ENCODE peak calls at places on chromosomes 2 and 18, in ten cellular contexts. One of them, this sample, is unnamed.

GRCh38 chr18:58125183-58125582 is 81.2 kb downstream of the NEDD4L start:
- DNase-seq in lung: no peak
- DNase-seq in SJSA1: no peak
- DNase-seq in CD8-positive, alpha-beta T cell: no peak
- DNase-seq in astrocyte: no peak
- DNase-seq in spleen: no peak
- DNase-seq in psoas muscle: no peak
- DNase-seq in IMR-90: no peak
- DNase-seq in heart right ventricle: no peak
- DNase-seq in CD8-positive, alpha-beta memory T cell: no peak
- DNase-seq in this sample: no peak

GRCh38 chr2:42921162-42921550 is 128.8 kb upstream of the HAAO start:
- DNase-seq in lung: no peak
- DNase-seq in SJSA1: no peak
- DNase-seq in CD8-positive, alpha-beta T cell: no peak
- DNase-seq in astrocyte: no peak
- DNase-seq in spleen: no peak
- DNase-seq in psoas muscle: no peak
- DNase-seq in IMR-90: no peak
- DNase-seq in heart right ventricle: no peak
- DNase-seq in CD8-positive, alpha-beta memory T cell: no peak
- DNase-seq in this sample: peak; percentile 45

GRCh38 chr2:62305421-62306176 is 109.7 kb downstream of the B3GNT2 start:
- DNase-seq in lung: no peak
- DNase-seq in SJSA1: no peak
- DNase-seq in CD8-positive, alpha-beta T cell: no peak
- DNase-seq in astrocyte: no peak
- DNase-seq in spleen: no peak
- DNase-seq in psoas muscle: no peak
- DNase-seq in IMR-90: no peak
- DNase-seq in heart right ventricle: no peak
- DNase-seq in CD8-positive, alpha-beta memory T cell: peak; percentile 77
- DNase-seq in this sample: no peak

GRCh38 chr2:47530105-47530504 is 127.1 kb downstream of the MSH2 start:
- DNase-seq in lung: no peak
- DNase-seq in SJSA1: no peak
- DNase-seq in CD8-positive, alpha-beta T cell: no peak
- DNase-seq in astrocyte: no peak
- DNase-seq in spleen: no peak
- DNase-seq in psoas muscle: no peak
- DNase-seq in IMR-90: no peak
- DNase-seq in heart right ventricle: peak; percentile 23
- DNase-seq in CD8-positive, alpha-beta memory T cell: no peak
- DNase-seq in this sample: no peak

GRCh38 chr18:44178476-44178875 is 502.2 kb upstream of the SETBP1 start:
- DNase-seq in lung: no peak
- DNase-seq in SJSA1: no peak
- DNase-seq in CD8-positive, alpha-beta T cell: no peak
- DNase-seq in astrocyte: no peak
- DNase-seq in spleen: no peak
- DNase-seq in psoas muscle: no peak
- DNase-seq in IMR-90: no peak
- DNase-seq in heart right ventricle: no peak
- DNase-seq in CD8-positive, alpha-beta memory T cell: no peak
- DNase-seq in this sample: peak; percentile 17

GRCh38 chr2:65393743-65394422 is 38.5 kb downstream of the SPRED2 start:
- DNase-seq in lung: no peak
- DNase-seq in SJSA1: no peak
- DNase-seq in CD8-positive, alpha-beta T cell: no peak
- DNase-seq in astrocyte: no peak
- DNase-seq in spleen: no peak
- DNase-seq in psoas muscle: no peak
- DNase-seq in IMR-90: no peak
- DNase-seq in heart right ventricle: no peak
- DNase-seq in CD8-positive, alpha-beta memory T cell: no peak
- DNase-seq in this sample: no peak

GRCh38 chr2:74292752-74293151 is 50.5 kb downstream of the SLC4A5 start:
- DNase-seq in lung: no peak
- DNase-seq in SJSA1: no peak
- DNase-seq in CD8-positive, alpha-beta T cell: no peak
- DNase-seq in astrocyte: no peak
- DNase-seq in spleen: no peak
- DNase-seq in psoas muscle: no peak
- DNase-seq in IMR-90: peak; percentile 24
- DNase-seq in heart right ventricle: no peak
- DNase-seq in CD8-positive, alpha-beta memory T cell: no peak
- DNase-seq in this sample: no peak

GRCh38 chr18:21267370-21267769 is 25.3 kb downstream of the GREB1L start:
- DNase-seq in lung: no peak
- DNase-seq in SJSA1: no peak
- DNase-seq in CD8-positive, alpha-beta T cell: no peak
- DNase-seq in astrocyte: no peak
- DNase-seq in spleen: no peak
- DNase-seq in psoas muscle: no peak
- DNase-seq in IMR-90: no peak
- DNase-seq in heart right ventricle: no peak
- DNase-seq in CD8-positive, alpha-beta memory T cell: no peak
- DNase-seq in this sample: no peak

GRCh38 chr2:160984426-160985077 is 175.7 kb upstream of the TANK start:
- DNase-seq in lung: no peak
- DNase-seq in SJSA1: no peak
- DNase-seq in CD8-positive, alpha-beta T cell: no peak
- DNase-seq in astrocyte: no peak
- DNase-seq in spleen: no peak
- DNase-seq in psoas muscle: no peak
- DNase-seq in IMR-90: no peak
- DNase-seq in heart right ventricle: no peak
- DNase-seq in CD8-positive, alpha-beta memory T cell: no peak
- DNase-seq in this sample: no peak

GRCh38 chr2:236711440-236711839 is 141.8 kb downstream of the ACKR3 start:
- DNase-seq in lung: no peak
- DNase-seq in SJSA1: no peak
- DNase-seq in CD8-positive, alpha-beta T cell: no peak
- DNase-seq in astrocyte: peak; percentile 68
- DNase-seq in spleen: peak; percentile 43
- DNase-seq in psoas muscle: peak; percentile 64
- DNase-seq in IMR-90: no peak
- DNase-seq in heart right ventricle: no peak
- DNase-seq in CD8-positive, alpha-beta memory T cell: no peak
- DNase-seq in this sample: no peak

GRCh38 chr18:39840406-39840805 is 2114.6 kb upstream of the PIK3C3 start:
- DNase-seq in lung: no peak
- DNase-seq in SJSA1: no peak
- DNase-seq in CD8-positive, alpha-beta T cell: no peak
- DNase-seq in astrocyte: peak; percentile 35
- DNase-seq in spleen: no peak
- DNase-seq in psoas muscle: no peak
- DNase-seq in IMR-90: peak; percentile 49
- DNase-seq in heart right ventricle: no peak
- DNase-seq in CD8-positive, alpha-beta memory T cell: no peak
- DNase-seq in this sample: no peak

GRCh38 chr18:2994603-2995432 is 18.1 kb downstream of the LPIN2 start:
- DNase-seq in lung: no peak
- DNase-seq in SJSA1: no peak
- DNase-seq in CD8-positive, alpha-beta T cell: peak; percentile 77
- DNase-seq in astrocyte: no peak
- DNase-seq in spleen: peak; percentile 88
- DNase-seq in psoas muscle: peak; percentile 63
- DNase-seq in IMR-90: no peak
- DNase-seq in heart right ventricle: peak; percentile 39
- DNase-seq in CD8-positive, alpha-beta memory T cell: peak; percentile 84
- DNase-seq in this sample: no peak

GRCh38 chr2:23925702-23926288 is 1.1 kb downstream of the ATAD2B start:
- DNase-seq in lung: peak; percentile 63
- DNase-seq in SJSA1: peak; percentile 54
- DNase-seq in CD8-positive, alpha-beta T cell: peak; percentile 71
- DNase-seq in astrocyte: peak; percentile 60
- DNase-seq in spleen: no peak
- DNase-seq in psoas muscle: peak; percentile 59
- DNase-seq in IMR-90: peak; percentile 68
- DNase-seq in heart right ventricle: no peak
- DNase-seq in CD8-positive, alpha-beta memory T cell: peak; percentile 76
- DNase-seq in this sample: peak; percentile 24

GRCh38 chr2:40190457-40190856 is 261.4 kb downstream of the SLC8A1 start:
- DNase-seq in lung: no peak
- DNase-seq in SJSA1: no peak
- DNase-seq in CD8-positive, alpha-beta T cell: no peak
- DNase-seq in astrocyte: no peak
- DNase-seq in spleen: no peak
- DNase-seq in psoas muscle: no peak
- DNase-seq in IMR-90: no peak
- DNase-seq in heart right ventricle: no peak
- DNase-seq in CD8-positive, alpha-beta memory T cell: no peak
- DNase-seq in this sample: no peak

GRCh38 chr2:215437614-215438013 is 1.7 kb upstream of the FN1 start:
- DNase-seq in lung: no peak
- DNase-seq in SJSA1: no peak
- DNase-seq in CD8-positive, alpha-beta T cell: no peak
- DNase-seq in astrocyte: no peak
- DNase-seq in spleen: no peak
- DNase-seq in psoas muscle: no peak
- DNase-seq in IMR-90: no peak
- DNase-seq in heart right ventricle: no peak
- DNase-seq in CD8-positive, alpha-beta memory T cell: no peak
- DNase-seq in this sample: no peak

GRCh38 chr2:557635-558301 is 119.4 kb downstream of the TMEM18 start:
- DNase-seq in lung: no peak
- DNase-seq in SJSA1: no peak
- DNase-seq in CD8-positive, alpha-beta T cell: no peak
- DNase-seq in astrocyte: no peak
- DNase-seq in spleen: no peak
- DNase-seq in psoas muscle: no peak
- DNase-seq in IMR-90: no peak
- DNase-seq in heart right ventricle: no peak
- DNase-seq in CD8-positive, alpha-beta memory T cell: no peak
- DNase-seq in this sample: no peak

GRCh38 chr2:146992466-146992865 is 852.4 kb upstream of the ACVR2A start:
- DNase-seq in lung: no peak
- DNase-seq in SJSA1: no peak
- DNase-seq in CD8-positive, alpha-beta T cell: no peak
- DNase-seq in astrocyte: no peak
- DNase-seq in spleen: no peak
- DNase-seq in psoas muscle: no peak
- DNase-seq in IMR-90: no peak
- DNase-seq in heart right ventricle: no peak
- DNase-seq in CD8-positive, alpha-beta memory T cell: no peak
- DNase-seq in this sample: no peak

GRCh38 chr18:46324556-46324955 is 220.4 kb downstream of the HAUS1 start:
- DNase-seq in lung: no peak
- DNase-seq in SJSA1: no peak
- DNase-seq in CD8-positive, alpha-beta T cell: no peak
- DNase-seq in astrocyte: peak; percentile 64
- DNase-seq in spleen: no peak
- DNase-seq in psoas muscle: no peak
- DNase-seq in IMR-90: peak; percentile 62
- DNase-seq in heart right ventricle: no peak
- DNase-seq in CD8-positive, alpha-beta memory T cell: no peak
- DNase-seq in this sample: no peak

GRCh38 chr2:61210332-61210981 is 48.5 kb downstream of the C2orf74 start:
- DNase-seq in lung: no peak
- DNase-seq in SJSA1: no peak
- DNase-seq in CD8-positive, alpha-beta T cell: no peak
- DNase-seq in astrocyte: peak; percentile 73
- DNase-seq in spleen: no peak
- DNase-seq in psoas muscle: no peak
- DNase-seq in IMR-90: peak; percentile 87
- DNase-seq in heart right ventricle: no peak
- DNase-seq in CD8-positive, alpha-beta memory T cell: no peak
- DNase-seq in this sample: no peak
- H3K36me3 ChIP-seq in lung: peaks cover 20% of the 10 kb centered on the region
- H3K36me3 ChIP-seq in SJSA1: peaks cover 52% of the 10 kb centered on the region
- H3K36me3 ChIP-seq in CD8-positive, alpha-beta T cell: peaks cover 41% of the 10 kb centered on the region
- H3K36me3 ChIP-seq in astrocyte: peaks cover 38% of the 10 kb centered on the region
- H3K36me3 ChIP-seq in spleen: peaks cover 3% of the 10 kb centered on the region
- H3K36me3 ChIP-seq in psoas muscle: peaks cover 7% of the 10 kb centered on the region
- H3K36me3 ChIP-seq in IMR-90: peaks cover 29% of the 10 kb centered on the region
- H3K36me3 ChIP-seq in heart right ventricle: peaks cover 99% of the 10 kb centered on the region
- H3K36me3 ChIP-seq in CD8-positive, alpha-beta memory T cell: peaks cover 61% of the 10 kb centered on the region
- H3K36me3 ChIP-seq in this sample: peaks cover 51% of the 10 kb centered on the region

DNA sequence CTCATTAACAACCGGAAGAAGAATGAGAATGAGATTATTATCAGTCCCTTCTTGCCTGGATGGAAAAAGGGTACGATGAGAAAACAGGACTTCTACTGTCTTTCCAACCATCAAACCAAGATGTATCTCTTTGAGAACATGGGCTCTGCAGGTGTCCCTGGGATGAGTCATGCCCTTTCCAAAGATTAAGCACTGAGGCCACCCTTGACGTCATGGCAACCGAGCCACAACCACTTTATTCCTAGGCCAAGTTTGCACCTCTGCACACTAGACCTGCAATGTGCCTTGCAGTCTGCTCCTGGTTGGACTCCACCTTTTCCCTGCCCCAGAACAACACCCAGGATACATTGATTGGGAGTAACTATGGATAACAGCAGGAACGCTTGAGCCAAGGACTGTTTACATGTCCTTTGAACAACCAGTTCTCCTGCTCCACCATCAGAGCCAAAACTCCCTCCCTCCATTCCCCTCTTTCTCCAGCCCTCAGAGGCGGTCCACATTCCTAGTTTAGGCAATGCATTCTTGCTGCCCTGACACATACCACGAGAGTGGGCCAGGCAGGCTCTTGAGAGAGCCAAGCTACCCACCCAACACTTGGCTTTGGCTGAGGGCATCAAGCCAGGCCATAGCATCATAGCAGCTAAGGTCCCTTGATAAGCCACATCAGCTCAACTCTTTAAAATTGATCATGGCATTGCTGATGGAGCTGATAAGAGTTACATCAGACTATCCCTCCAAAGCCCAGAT is 310.7 kb downstream of the TNS1 start:
- DNase-seq in lung: peak; percentile 40
- DNase-seq in SJSA1: no peak
- DNase-seq in CD8-positive, alpha-beta T cell: no peak
- DNase-seq in astrocyte: peak; percentile 75
- DNase-seq in spleen: no peak
- DNase-seq in psoas muscle: peak; percentile 76
- DNase-seq in IMR-90: peak; percentile 46
- DNase-seq in heart right ventricle: peak; percentile 21
- DNase-seq in CD8-positive, alpha-beta memory T cell: no peak
- DNase-seq in this sample: no peak
- H3K4me1 ChIP-seq in lung: peaks cover 7% of the 10 kb centered on the region
- H3K4me1 ChIP-seq in SJSA1: no peaks in the 10 kb centered on the region
- H3K4me1 ChIP-seq in CD8-positive, alpha-beta T cell: no peaks in the 10 kb centered on the region
- H3K4me1 ChIP-seq in astrocyte: peaks cover 26% of the 10 kb centered on the region
- H3K4me1 ChIP-seq in spleen: no peaks in the 10 kb centered on the region
- H3K4me1 ChIP-seq in psoas muscle: peaks cover 4% of the 10 kb centered on the region
- H3K4me1 ChIP-seq in IMR-90: peaks cover 24% of the 10 kb centered on the region
- H3K4me1 ChIP-seq in heart right ventricle: peaks cover 6% of the 10 kb centered on the region
- H3K4me1 ChIP-seq in CD8-positive, alpha-beta memory T cell: no peaks in the 10 kb centered on the region
- H3K4me1 ChIP-seq in this sample: no peaks in the 10 kb centered on the region

GRCh38 chr2:68041704-68042245 is 21.0 kb downstream of the C1D start:
- DNase-seq in lung: no peak
- DNase-seq in SJSA1: no peak
- DNase-seq in CD8-positive, alpha-beta T cell: no peak
- DNase-seq in astrocyte: no peak
- DNase-seq in spleen: no peak
- DNase-seq in psoas muscle: no peak
- DNase-seq in IMR-90: no peak
- DNase-seq in heart right ventricle: no peak
- DNase-seq in CD8-positive, alpha-beta memory T cell: no peak
- DNase-seq in this sample: no peak
- H3K27ac ChIP-seq in lung: no peak overlapping the region
- H3K27ac ChIP-seq in SJSA1: no peak overlapping the region
- H3K27ac ChIP-seq in CD8-positive, alpha-beta T cell: no peak overlapping the region
- H3K27ac ChIP-seq in astrocyte: no peak overlapping the region
- H3K27ac ChIP-seq in spleen: no peak overlapping the region
- H3K27ac ChIP-seq in psoas muscle: no peak overlapping the region
- H3K27ac ChIP-seq in IMR-90: no peak overlapping the region
- H3K27ac ChIP-seq in heart right ventricle: no peak overlapping the region
- H3K27ac ChIP-seq in CD8-positive, alpha-beta memory T cell: no peak overlapping the region
- H3K27ac ChIP-seq in this sample: no peak overlapping the region

GRCh38 chr2:20040489-20041172 is 10.8 kb downstream of the LAPTM4A start:
- DNase-seq in lung: no peak
- DNase-seq in SJSA1: no peak
- DNase-seq in CD8-positive, alpha-beta T cell: no peak
- DNase-seq in astrocyte: peak; percentile 43
- DNase-seq in spleen: no peak
- DNase-seq in psoas muscle: no peak
- DNase-seq in IMR-90: peak; percentile 55
- DNase-seq in heart right ventricle: no peak
- DNase-seq in CD8-positive, alpha-beta memory T cell: no peak
- DNase-seq in this sample: no peak
- H3K36me3 ChIP-seq in lung: peaks cover 26% of the 10 kb centered on the region
- H3K36me3 ChIP-seq in SJSA1: peaks cover 59% of the 10 kb centered on the region
- H3K36me3 ChIP-seq in CD8-positive, alpha-beta T cell: peaks cover 16% of the 10 kb centered on the region
- H3K36me3 ChIP-seq in astrocyte: peaks cover 37% of the 10 kb centered on the region
- H3K36me3 ChIP-seq in spleen: no peaks in the 10 kb centered on the region
- H3K36me3 ChIP-seq in psoas muscle: peaks cover 2% of the 10 kb centered on the region
- H3K36me3 ChIP-seq in IMR-90: peaks cover 41% of the 10 kb centered on the region
- H3K36me3 ChIP-seq in heart right ventricle: peaks cover 61% of the 10 kb centered on the region
- H3K36me3 ChIP-seq in CD8-positive, alpha-beta memory T cell: peaks cover 19% of the 10 kb centered on the region
- H3K36me3 ChIP-seq in this sample: peaks cover 14% of the 10 kb centered on the region